ENCODE peak calls at places on chromosomes 4 and X, in seven cellular contexts. D is psoas muscle, Z is fibroblast of lung, G is breast epithelium, Q is iPS DF 6.9, V is neuronal stem cell, F is BE2C. L is an unnamed sample.

GRCh38 chrX:72475952-72476668 is 96.5 kb downstream of the HDAC8 start:
- DNase-seq in Q (no peak), F (no peak), V (no peak), D (no peak), Z (no peak), G (no peak), L (no peak)

GRCh38 chr4:70958681-70959080 is 34.8 kb upstream of the DCK start:
- DNase-seq in D (no peak), Z (peak; percentile 53), Q (no peak), V (no peak), G (no peak), F (no peak), L (no peak)

GRCh38 chr4:147773261-147774184 is 41.6 kb downstream of the ARHGAP10 start:
- DNase-seq in V (no peak), D (no peak), F (no peak), Z (peak; percentile 46), G (no peak), Q (no peak), L (no peak)

GRCh38 chr4:177008071-177008835 is 215.5 kb upstream of the VEGFC start:
- DNase-seq in F (no peak), Z (peak; percentile 25), V (no peak), D (no peak), G (no peak), Q (no peak), L (no peak)

GRCh38 chr4:108628411-108628810 is 8.0 kb downstream of the RPL34 start:
- DNase-seq in V (no peak), Z (no peak), G (no peak), D (no peak), Q (no peak), F (no peak), L (no peak)

GRCh38 chr4:24013666-24014422 is 124.0 kb upstream of the PPARGC1A start:
- DNase-seq in D (no peak), Q (no peak), G (no peak), Z (no peak), V (no peak), F (no peak), L (no peak)

GRCh38 chrX:20521245-20521644 is 254.5 kb upstream of the RPS6KA3 start:
- DNase-seq in Z (peak; percentile 73), D (no peak), Q (no peak), F (no peak), G (no peak), V (no peak), L (no peak)

GRCh38 chr4:128385683-128386304 is 98.2 kb upstream of the PGRMC2 start:
- DNase-seq in D (no peak), V (no peak), Z (peak; percentile 87), Q (no peak), F (no peak), G (no peak), L (no peak)

GRCh38 chrX:38500886-38501285 is 60.5 kb upstream of the TSPAN7 start:
- DNase-seq in D (no peak), G (no peak), Z (no peak), F (no peak), V (no peak), Q (no peak), L (no peak)

GRCh38 chr4:25875281-25875745 is 12.5 kb upstream of the SEL1L3 start:
- DNase-seq in G (no peak), D (no peak), V (no peak), Q (no peak), Z (no peak), F (no peak), L (no peak)

GRCh38 chrX:48573690-48574269 is 504 bp upstream of the RBM3 start:
- DNase-seq in G (no peak), D (peak; percentile 74), Q (no peak), Z (no peak), V (peak; percentile 1), F (peak; percentile 56), L (no peak)

GRCh38 chrX:105701310-105702052 is 120.9 kb upstream of the NRK start:
- DNase-seq in G (no peak), Q (no peak), V (no peak), F (no peak), D (no peak), Z (peak; percentile 46), L (no peak)

GRCh38 chrX:49627030-49627777 is 28.4 kb downstream of the GAGE1 start:
- DNase-seq in G (no peak), Q (peak; percentile 22), F (peak; percentile 15), Z (no peak), D (no peak), V (no peak), L (peak; percentile 81)

GRCh38 chr4:176189891-176190795 is 5.2 kb downstream of the SPATA4 start:
- DNase-seq in V (no peak), G (no peak), Z (no peak), F (no peak), D (no peak), Q (no peak), L (no peak)

GRCh38 chrX:103329991-103330390 is at the start of gene TCEAL7:
- DNase-seq in F (peak; percentile 43), G (no peak), Q (no peak), D (peak; percentile 44), V (no peak), Z (peak; percentile 61), L (no peak)

GRCh38 chr4:48071171-48071570 is 54.6 kb downstream of the NIPAL1 start:
- DNase-seq in G (no peak), D (no peak), F (no peak), Q (no peak), Z (no peak), V (no peak), L (peak; percentile 59)

GRCh38 chr4:120658772-120659171 is 263.8 kb downstream of the PRDM5 start:
- DNase-seq in F (no peak), Z (no peak), D (no peak), V (no peak), G (no peak), Q (no peak), L (no peak)

GRCh38 chr4:86506591-86506990 is 87.5 kb upstream of the PTPN13 start:
- DNase-seq in Z (no peak), V (no peak), G (no peak), Q (no peak), F (no peak), D (no peak), L (no peak)

DNA sequence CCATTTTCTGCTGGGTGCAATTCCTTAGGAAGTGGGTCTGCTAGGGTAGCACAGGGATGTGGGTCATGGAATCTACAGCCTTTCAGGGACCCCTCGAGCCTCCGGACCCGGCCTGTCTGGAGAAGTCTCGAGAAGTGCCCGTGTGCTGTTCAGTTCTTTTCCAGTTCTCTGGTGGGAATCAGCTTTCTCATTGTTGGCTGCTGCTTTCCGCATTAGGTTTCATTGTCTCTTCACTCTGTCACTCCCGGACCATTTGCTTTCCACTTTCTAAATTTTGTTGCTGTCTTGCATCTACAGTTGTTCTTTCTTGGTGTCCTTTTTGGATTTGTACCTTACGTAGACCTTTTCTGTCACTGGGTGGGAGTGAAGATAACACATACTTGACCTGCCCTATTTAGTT is 6.1 kb downstream of the RAB9A start:
- DNase-seq in Z (no peak), Q (no peak), D (no peak), G (no peak), V (no peak), F (no peak), L (no peak)
- H3K4me1 ChIP-seq in Z (no peaks in the 10 kb centered on the region), Q (no peaks in the 10 kb centered on the region), D (peaks cover 27% of the 10 kb centered on the region), G (no peaks in the 10 kb centered on the region), V (peaks cover 12% of the 10 kb centered on the region), F (peaks cover 5% of the 10 kb centered on the region), L (peaks cover 16% of the 10 kb centered on the region)

GRCh38 chr4:185213829-185214228 is 4.4 kb downstream of the SNX25 start:
- DNase-seq in V (no peak), Q (no peak), Z (no peak), G (no peak), F (no peak), D (no peak), L (no peak)
- H3K4me3 ChIP-seq in V (no peak overlapping the region), Q (no peak overlapping the region), Z (no peak overlapping the region), G (no peak overlapping the region), F (no peak overlapping the region), D (no peak overlapping the region), L (no peak overlapping the region)

GRCh38 chr4:94454405-94454804 is 2.7 kb downstream of the PDLIM5 start:
- DNase-seq in G (no peak), Z (no peak), V (no peak), Q (no peak), D (no peak), F (no peak), L (no peak)

GRCh38 chr4:94458682-94459081 is 6.9 kb downstream of the PDLIM5 start:
- DNase-seq in Z (no peak), F (no peak), D (no peak), Q (no peak), V (no peak), G (no peak), L (peak; percentile 85)

GRCh38 chr4:94459462-94460161 is 7.9 kb downstream of the PDLIM5 start:
- DNase-seq in V (no peak), F (no peak), D (no peak), Q (no peak), G (no peak), Z (no peak), L (no peak)

GRCh38 chr4:94455081-94455480 is 3.3 kb downstream of the PDLIM5 start:
- DNase-seq in V (no peak), D (peak; percentile 88), Q (no peak), G (peak; percentile 67), F (no peak), Z (peak; percentile 86), L (no peak)

DNA sequence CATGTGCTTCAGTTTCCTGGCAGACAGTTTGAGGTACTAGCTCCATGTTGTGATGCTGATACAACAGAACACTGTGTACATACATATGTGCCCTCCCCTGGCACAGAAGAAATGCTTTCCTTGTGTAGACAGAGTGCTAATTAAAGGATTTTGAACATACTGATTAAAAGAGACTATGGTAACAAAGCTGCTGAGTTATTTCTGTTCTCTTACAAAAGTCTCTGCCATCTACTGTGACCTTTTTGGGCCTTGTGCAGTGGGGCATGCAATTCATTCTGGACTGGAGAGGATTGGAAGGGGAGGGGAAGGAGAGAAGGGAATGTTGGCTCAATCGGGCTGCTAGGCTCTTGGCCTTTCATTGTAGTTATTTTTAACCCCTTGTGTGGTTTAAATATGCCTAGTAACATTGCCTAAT is 6.0 kb downstream of the PDLIM5 start:
- DNase-seq in V (peak; percentile 89), Q (no peak), F (peak; percentile 38), Z (peak; percentile 57), G (no peak), D (peak; percentile 71), L (peak; percentile 91)
- H3K4me1 ChIP-seq in V (peaks cover 9% of the 10 kb centered on the region), Q (peaks cover 2% of the 10 kb centered on the region), F (peaks cover 13% of the 10 kb centered on the region), Z (peaks cover 3% of the 10 kb centered on the region), G (peaks cover 6% of the 10 kb centered on the region), D (peaks cover 34% of the 10 kb centered on the region), L (peaks cover 51% of the 10 kb centered on the region)

GRCh38 chr4:40713798-40714197 is 36.0 kb upstream of the NSUN7 start:
- DNase-seq in D (no peak), Z (no peak), Q (no peak), G (no peak), V (no peak), F (no peak), L (no peak)

DNA sequence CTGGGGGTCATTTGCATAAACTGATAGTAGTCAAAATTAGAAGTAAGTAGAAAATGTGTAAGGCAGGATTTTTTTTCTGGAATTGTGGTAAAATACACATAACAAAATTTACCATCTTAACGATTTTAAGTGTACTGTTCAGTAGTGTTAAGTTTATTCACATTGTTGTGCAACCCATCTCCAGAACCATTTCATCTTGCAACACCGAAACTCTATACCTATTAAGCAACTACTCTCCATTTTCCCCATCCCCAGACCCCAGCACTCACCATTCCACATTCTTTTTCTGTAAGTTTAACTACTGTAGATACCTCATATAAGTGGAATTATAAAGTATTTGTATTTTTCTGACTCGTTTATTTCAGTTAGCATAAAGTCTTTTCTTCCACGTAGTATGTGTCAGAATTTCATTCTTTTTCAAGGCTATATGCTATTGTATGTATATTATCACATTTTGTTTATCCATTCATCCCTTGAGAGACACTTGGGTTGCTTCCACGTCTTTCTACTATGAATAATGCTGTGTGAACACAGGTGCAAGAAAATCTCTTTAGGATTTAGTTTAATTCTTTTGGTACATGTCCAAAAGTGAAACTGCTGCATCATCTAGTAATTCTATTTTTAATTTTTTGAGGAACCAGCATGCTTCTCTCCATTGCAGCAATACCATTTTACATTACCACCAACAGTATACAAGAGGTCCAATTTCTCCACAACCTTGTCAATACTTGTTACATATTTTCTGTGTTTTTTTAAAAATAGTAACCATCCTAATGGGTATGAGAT is 39.1 kb upstream of the NSUN7 start:
- DNase-seq in F (no peak), Q (no peak), V (no peak), Z (peak; percentile 54), D (no peak), G (no peak), L (no peak)
- H3K4me3 ChIP-seq in F (no peak overlapping the region), Q (no peak overlapping the region), V (no peak overlapping the region), Z (no peak overlapping the region), D (no peak overlapping the region), G (no peak overlapping the region), L (no peak overlapping the region)

L was measured in HAP-1.